ENCODE peak calls at places on chromosome 13, in ten cellular contexts. One of them, this sample, is unnamed. For H3K4me1, the result is how much of the 10 kb centered on the place peaks cover.

GRCh38 chr13:112671359-112671758 is 18.5 kb upstream of the ATP11A start:
- DNase-seq in body of pancreas: no peak
- DNase-seq in upper lobe of left lung: no peak
- DNase-seq in PC-9: no peak
- DNase-seq in esophagus squamous epithelium: no peak
- DNase-seq in GM23338: no peak
- DNase-seq in aorta: no peak
- DNase-seq in tibial artery: peak
- DNase-seq in mesendoderm: no peak
- DNase-seq in right lobe of liver: peak
- DNase-seq in this sample: no peak

GRCh38 chr13:49292742-49293498 is 45.2 kb downstream of the CDADC1 start:
- DNase-seq in body of pancreas: peak
- DNase-seq in upper lobe of left lung: no peak
- DNase-seq in PC-9: no peak
- DNase-seq in esophagus squamous epithelium: no peak
- DNase-seq in GM23338: no peak
- DNase-seq in aorta: peak
- DNase-seq in tibial artery: peak
- DNase-seq in mesendoderm: no peak
- DNase-seq in right lobe of liver: peak
- DNase-seq in this sample: peak

GRCh38 chr13:21203132-21203531 is 26.7 kb downstream of the MRPL57 start:
- DNase-seq in body of pancreas: no peak
- DNase-seq in upper lobe of left lung: no peak
- DNase-seq in PC-9: no peak
- DNase-seq in esophagus squamous epithelium: no peak
- DNase-seq in GM23338: no peak
- DNase-seq in aorta: no peak
- DNase-seq in tibial artery: no peak
- DNase-seq in mesendoderm: no peak
- DNase-seq in right lobe of liver: no peak
- DNase-seq in this sample: no peak

GRCh38 chr13:45417790-45418534 is at the start of gene SLC25A30:
- DNase-seq in body of pancreas: peak
- DNase-seq in upper lobe of left lung: peak
- DNase-seq in PC-9: peak
- DNase-seq in esophagus squamous epithelium: peak
- DNase-seq in GM23338: peak
- DNase-seq in aorta: peak
- DNase-seq in tibial artery: peak
- DNase-seq in mesendoderm: peak
- DNase-seq in right lobe of liver: peak
- DNase-seq in this sample: peak

GRCh38 chr13:104854007-104854406 is 1681.5 kb downstream of the EFNB2 start:
- DNase-seq in body of pancreas: no peak
- DNase-seq in upper lobe of left lung: no peak
- DNase-seq in PC-9: no peak
- DNase-seq in esophagus squamous epithelium: no peak
- DNase-seq in GM23338: no peak
- DNase-seq in aorta: no peak
- DNase-seq in tibial artery: no peak
- DNase-seq in mesendoderm: no peak
- DNase-seq in right lobe of liver: no peak
- DNase-seq in this sample: no peak

GRCh38 chr13:28611021-28611420 is 47.9 kb upstream of the POMP start:
- DNase-seq in body of pancreas: no peak
- DNase-seq in upper lobe of left lung: no peak
- DNase-seq in PC-9: no peak
- DNase-seq in esophagus squamous epithelium: no peak
- DNase-seq in GM23338: no peak
- DNase-seq in aorta: no peak
- DNase-seq in tibial artery: no peak
- DNase-seq in mesendoderm: no peak
- DNase-seq in right lobe of liver: no peak
- DNase-seq in this sample: no peak

GRCh38 chr13:100334209-100334608 is 245.3 kb downstream of the PCCA start:
- DNase-seq in body of pancreas: no peak
- DNase-seq in upper lobe of left lung: no peak
- DNase-seq in PC-9: no peak
- DNase-seq in esophagus squamous epithelium: no peak
- DNase-seq in GM23338: no peak
- DNase-seq in aorta: no peak
- DNase-seq in tibial artery: no peak
- DNase-seq in mesendoderm: no peak
- DNase-seq in right lobe of liver: no peak
- DNase-seq in this sample: no peak

GRCh38 chr13:72808917-72809500 is 27.1 kb downstream of the PIBF1 start:
- DNase-seq in body of pancreas: no peak
- DNase-seq in upper lobe of left lung: no peak
- DNase-seq in PC-9: no peak
- DNase-seq in esophagus squamous epithelium: no peak
- DNase-seq in GM23338: peak
- DNase-seq in aorta: no peak
- DNase-seq in tibial artery: no peak
- DNase-seq in mesendoderm: peak
- DNase-seq in right lobe of liver: no peak
- DNase-seq in this sample: no peak

GRCh38 chr13:94711561-94712286 is 621 bp downstream of the SOX21 start:
- DNase-seq in body of pancreas: peak
- DNase-seq in upper lobe of left lung: peak
- DNase-seq in PC-9: no peak
- DNase-seq in esophagus squamous epithelium: no peak
- DNase-seq in GM23338: peak
- DNase-seq in aorta: peak
- DNase-seq in tibial artery: no peak
- DNase-seq in mesendoderm: peak
- DNase-seq in right lobe of liver: no peak
- DNase-seq in this sample: no peak

GRCh38 chr13:94712287-94712811 is at the start of gene SOX21:
- DNase-seq in body of pancreas: no peak
- DNase-seq in upper lobe of left lung: no peak
- DNase-seq in PC-9: no peak
- DNase-seq in esophagus squamous epithelium: no peak
- DNase-seq in GM23338: peak
- DNase-seq in aorta: peak
- DNase-seq in tibial artery: no peak
- DNase-seq in mesendoderm: peak
- DNase-seq in right lobe of liver: no peak
- DNase-seq in this sample: no peak

GRCh38 chr13:94712812-94713555 is 639 bp upstream of the SOX21 start:
- DNase-seq in body of pancreas: peak
- DNase-seq in upper lobe of left lung: peak
- DNase-seq in PC-9: no peak
- DNase-seq in esophagus squamous epithelium: no peak
- DNase-seq in GM23338: peak
- DNase-seq in aorta: peak
- DNase-seq in tibial artery: no peak
- DNase-seq in mesendoderm: peak
- DNase-seq in right lobe of liver: no peak
- DNase-seq in this sample: peak

GRCh38 chr13:94716016-94716415 is 3.7 kb upstream of the SOX21 start:
- DNase-seq in body of pancreas: no peak
- DNase-seq in upper lobe of left lung: no peak
- DNase-seq in PC-9: no peak
- DNase-seq in esophagus squamous epithelium: no peak
- DNase-seq in GM23338: peak
- DNase-seq in aorta: no peak
- DNase-seq in tibial artery: no peak
- DNase-seq in mesendoderm: no peak
- DNase-seq in right lobe of liver: no peak
- DNase-seq in this sample: no peak

DNA sequence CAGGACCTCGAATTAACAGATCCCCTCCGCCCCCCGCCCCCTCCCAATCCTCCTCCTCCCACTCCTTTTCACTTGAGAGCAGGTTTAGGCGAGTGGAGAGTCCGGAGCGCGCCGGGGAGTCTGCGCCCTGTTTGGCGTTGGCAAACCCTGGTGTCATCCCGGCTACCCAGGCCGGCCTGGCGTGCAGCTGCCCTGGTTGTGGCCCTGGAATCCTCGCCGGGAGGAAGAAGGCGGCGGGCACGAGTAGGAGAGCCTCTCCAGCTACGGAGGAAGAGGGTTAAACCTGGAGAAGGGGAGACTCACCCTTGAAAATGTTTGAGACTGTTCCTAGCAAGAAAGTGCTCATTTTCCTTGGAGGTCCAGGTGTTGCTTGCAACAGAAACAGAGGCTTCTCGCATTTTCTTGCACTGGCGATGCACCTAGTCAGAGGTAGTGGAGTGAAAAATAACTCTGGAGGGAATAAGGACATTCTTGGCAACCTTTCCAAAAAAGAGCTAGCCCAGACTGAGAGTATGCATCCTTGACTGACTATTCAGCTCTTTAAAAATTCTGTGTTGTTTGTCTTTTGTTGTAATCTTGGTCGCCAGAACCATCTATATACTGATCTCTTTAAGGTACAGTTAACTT is 1.3 kb upstream of the SOX21 start:
- DNase-seq in body of pancreas: no peak
- DNase-seq in upper lobe of left lung: peak
- DNase-seq in PC-9: no peak
- DNase-seq in esophagus squamous epithelium: no peak
- DNase-seq in GM23338: peak
- DNase-seq in aorta: no peak
- DNase-seq in tibial artery: no peak
- DNase-seq in mesendoderm: no peak
- DNase-seq in right lobe of liver: no peak
- DNase-seq in this sample: no peak
- H3K4me3 ChIP-seq in body of pancreas: no peak
- H3K4me3 ChIP-seq in upper lobe of left lung: no peak
- H3K4me3 ChIP-seq in PC-9: no peak
- H3K4me3 ChIP-seq in esophagus squamous epithelium: peak
- H3K4me3 ChIP-seq in GM23338: peak
- H3K4me3 ChIP-seq in aorta: no peak
- H3K4me3 ChIP-seq in tibial artery: no peak
- H3K4me3 ChIP-seq in mesendoderm: no peak
- H3K4me3 ChIP-seq in right lobe of liver: no peak
- H3K4me3 ChIP-seq in this sample: no peak

GRCh38 chr13:25933520-25933919 is 118.3 kb downstream of the SHISA2 start:
- DNase-seq in body of pancreas: no peak
- DNase-seq in upper lobe of left lung: no peak
- DNase-seq in PC-9: no peak
- DNase-seq in esophagus squamous epithelium: no peak
- DNase-seq in GM23338: no peak
- DNase-seq in aorta: no peak
- DNase-seq in tibial artery: no peak
- DNase-seq in mesendoderm: no peak
- DNase-seq in right lobe of liver: no peak
- DNase-seq in this sample: no peak

GRCh38 chr13:25930655-25931054 is 121.2 kb downstream of the SHISA2 start:
- DNase-seq in body of pancreas: no peak
- DNase-seq in upper lobe of left lung: no peak
- DNase-seq in PC-9: no peak
- DNase-seq in esophagus squamous epithelium: no peak
- DNase-seq in GM23338: no peak
- DNase-seq in aorta: no peak
- DNase-seq in tibial artery: no peak
- DNase-seq in mesendoderm: no peak
- DNase-seq in right lobe of liver: no peak
- DNase-seq in this sample: no peak

GRCh38 chr13:25929816-25930215 is 122.0 kb downstream of the SHISA2 start:
- DNase-seq in body of pancreas: no peak
- DNase-seq in upper lobe of left lung: no peak
- DNase-seq in PC-9: no peak
- DNase-seq in esophagus squamous epithelium: no peak
- DNase-seq in GM23338: no peak
- DNase-seq in aorta: no peak
- DNase-seq in tibial artery: no peak
- DNase-seq in mesendoderm: no peak
- DNase-seq in right lobe of liver: no peak
- DNase-seq in this sample: no peak

GRCh38 chr13:25934127-25934526 is 117.7 kb downstream of the SHISA2 start:
- DNase-seq in body of pancreas: no peak
- DNase-seq in upper lobe of left lung: no peak
- DNase-seq in PC-9: no peak
- DNase-seq in esophagus squamous epithelium: no peak
- DNase-seq in GM23338: no peak
- DNase-seq in aorta: no peak
- DNase-seq in tibial artery: no peak
- DNase-seq in mesendoderm: no peak
- DNase-seq in right lobe of liver: no peak
- DNase-seq in this sample: no peak

DNA sequence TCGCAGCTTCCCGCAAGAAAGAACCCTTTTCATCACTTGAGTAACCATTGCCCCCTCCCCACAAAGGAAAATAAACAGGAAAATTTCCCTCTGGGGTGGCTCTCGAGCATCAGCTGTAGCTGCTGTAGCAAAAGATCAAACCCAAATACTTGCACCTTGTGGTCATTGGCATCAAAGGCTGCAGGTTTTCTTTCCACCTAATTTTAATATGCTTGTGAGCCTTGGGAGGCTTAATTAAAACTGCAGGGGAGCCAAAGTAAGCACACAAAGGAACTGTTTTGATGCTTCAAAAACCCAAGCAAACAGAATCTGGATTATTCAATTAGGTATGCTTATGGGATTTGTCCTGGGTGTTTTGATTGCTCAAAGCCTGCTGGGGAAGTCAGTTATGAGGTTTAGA is 119.5 kb downstream of the SHISA2 start:
- DNase-seq in body of pancreas: no peak
- DNase-seq in upper lobe of left lung: no peak
- DNase-seq in PC-9: no peak
- DNase-seq in esophagus squamous epithelium: no peak
- DNase-seq in GM23338: no peak
- DNase-seq in aorta: no peak
- DNase-seq in tibial artery: no peak
- DNase-seq in mesendoderm: no peak
- DNase-seq in right lobe of liver: no peak
- DNase-seq in this sample: no peak
- H3K4me1 ChIP-seq in body of pancreas: under half
- H3K4me1 ChIP-seq in upper lobe of left lung: under half
- H3K4me1 ChIP-seq in PC-9: under half
- H3K4me1 ChIP-seq in esophagus squamous epithelium: under half
- H3K4me1 ChIP-seq in GM23338: under half
- H3K4me1 ChIP-seq in aorta: under half
- H3K4me1 ChIP-seq in tibial artery: under half
- H3K4me1 ChIP-seq in mesendoderm: under half
- H3K4me1 ChIP-seq in right lobe of liver: under half
- H3K4me1 ChIP-seq in this sample: under half

DNA sequence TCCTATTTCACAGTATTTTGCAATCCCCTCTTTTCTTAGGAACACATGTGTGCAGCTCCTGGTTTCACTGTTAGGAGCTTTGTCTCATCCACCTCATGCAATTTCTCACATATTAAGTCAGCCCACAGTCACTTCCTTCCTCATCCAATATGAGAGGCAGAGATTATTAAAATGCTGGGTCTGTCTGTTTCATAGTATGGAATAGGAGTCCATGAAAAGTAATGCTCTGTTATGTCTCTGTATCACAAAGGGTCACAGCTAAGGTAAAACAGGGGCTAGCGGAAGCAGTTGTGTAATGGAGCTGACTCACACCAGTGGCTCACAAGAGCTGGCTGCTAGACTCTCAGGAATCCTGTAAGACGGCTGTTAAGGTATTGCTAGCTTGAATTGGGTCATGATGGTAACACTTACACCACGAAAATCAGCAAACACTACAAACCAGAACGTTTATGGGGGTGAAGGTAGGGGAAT is 216.5 kb downstream of the EFNB2 start:
- DNase-seq in body of pancreas: no peak
- DNase-seq in upper lobe of left lung: no peak
- DNase-seq in PC-9: peak
- DNase-seq in esophagus squamous epithelium: no peak
- DNase-seq in GM23338: peak
- DNase-seq in aorta: no peak
- DNase-seq in tibial artery: no peak
- DNase-seq in mesendoderm: peak
- DNase-seq in right lobe of liver: no peak
- DNase-seq in this sample: no peak
- H3K27ac ChIP-seq in body of pancreas: no peak
- H3K27ac ChIP-seq in upper lobe of left lung: no peak
- H3K27ac ChIP-seq in PC-9: peak
- H3K27ac ChIP-seq in esophagus squamous epithelium: no peak
- H3K27ac ChIP-seq in GM23338: no peak
- H3K27ac ChIP-seq in aorta: no peak
- H3K27ac ChIP-seq in tibial artery: no peak
- H3K27ac ChIP-seq in mesendoderm: no peak
- H3K27ac ChIP-seq in right lobe of liver: no peak
- H3K27ac ChIP-seq in this sample: no peak

GRCh38 chr13:40309881-40310280 is 356.6 kb downstream of the FOXO1 start:
- DNase-seq in body of pancreas: no peak
- DNase-seq in upper lobe of left lung: no peak
- DNase-seq in PC-9: no peak
- DNase-seq in esophagus squamous epithelium: no peak
- DNase-seq in GM23338: no peak
- DNase-seq in aorta: no peak
- DNase-seq in tibial artery: no peak
- DNase-seq in mesendoderm: peak
- DNase-seq in right lobe of liver: no peak
- DNase-seq in this sample: no peak
- H3K4me3 ChIP-seq in body of pancreas: no peak
- H3K4me3 ChIP-seq in upper lobe of left lung: no peak
- H3K4me3 ChIP-seq in PC-9: no peak
- H3K4me3 ChIP-seq in esophagus squamous epithelium: no peak
- H3K4me3 ChIP-seq in GM23338: no peak
- H3K4me3 ChIP-seq in aorta: no peak
- H3K4me3 ChIP-seq in tibial artery: no peak
- H3K4me3 ChIP-seq in mesendoderm: no peak
- H3K4me3 ChIP-seq in right lobe of liver: no peak
- H3K4me3 ChIP-seq in this sample: no peak

This sample was measured in right cardiac atrium.